ENCODE peak calls at places on chromosomes 5 and 9, in six cellular contexts. A, R, F, G, Y and S are unnamed samples.

GRCh38 chr5:171521679-171522078 is 102.2 kb downstream of the FGF18 start:
- DNase-seq in A (no peak), R (no peak), F (peak), G (no peak), Y (no peak), S (no peak)

GRCh38 chr9:36112516-36112915 is 24.0 kb upstream of the GLIPR2 start:
- DNase-seq in A (no peak), R (no peak), F (no peak), G (no peak), Y (no peak), S (no peak)

GRCh38 chr5:171419663-171420428 is 399 bp downstream of the FGF18 start:
- DNase-seq in A (no peak), R (no peak), F (peak), G (no peak), Y (peak), S (no peak)

GRCh38 chr9:88936668-88937067 is 54.6 kb upstream of the S1PR3 start:
- DNase-seq in A (no peak), R (no peak), F (peak), G (no peak), Y (no peak), S (no peak)

GRCh38 chr5:32074401-32074800 is 99.7 kb downstream of the GOLPH3 start:
- DNase-seq in A (no peak), R (no peak), F (no peak), G (no peak), Y (no peak), S (no peak)

GRCh38 chr9:137365056-137365455 is 57.9 kb downstream of the EXD3 start:
- DNase-seq in A (no peak), R (no peak), F (no peak), G (no peak), Y (no peak), S (no peak)

GRCh38 chr9:133454325-133454724 is 5.5 kb upstream of the CACFD1 start:
- DNase-seq in A (no peak), R (no peak), F (no peak), G (no peak), Y (no peak), S (no peak)

GRCh38 chr9:128162215-128163026 is 2.4 kb downstream of the BBLN start:
- DNase-seq in A (no peak), R (no peak), F (no peak), G (no peak), Y (no peak), S (peak)

GRCh38 chr5:150052326-150053230 is 33.8 kb downstream of the CSF1R start:
- DNase-seq in A (no peak), R (no peak), F (no peak), G (no peak), Y (no peak), S (no peak)

GRCh38 chr9:16501726-16502125 is 368.7 kb downstream of the BNC2 start:
- DNase-seq in A (no peak), R (no peak), F (peak), G (no peak), Y (no peak), S (no peak)

GRCh38 chr9:126397056-126397455 is 70.4 kb downstream of the MVB12B start:
- DNase-seq in A (peak), R (no peak), F (no peak), G (no peak), Y (peak), S (no peak)